ENCODE peak calls at places on chromosomes 1 and 21, in eight cellular contexts. L is endodermal cell; U is breast epithelium; O is fibroblast of lung; R is upper lobe of left lung; Z is uterus; W is CD8-positive, alpha-beta T cell; K is HL-60. P is an unnamed sample.

GRCh38 chr1:228416217-228416971 is at the start of gene TRIM17:
- DNase-seq in L (peak), U (peak), O (peak), R (no peak), Z (no peak), W (no peak), K (no peak), P (no peak)

GRCh38 chr1:179137623-179138235 is 55.9 kb downstream of the TOR3A start:
- DNase-seq in L (no peak), U (no peak), O (no peak), R (no peak), Z (no peak), W (no peak), K (no peak), P (no peak)

GRCh38 chr1:119815361-119815760 is 4.1 kb upstream of the REG4 start:
- DNase-seq in L (no peak), U (no peak), O (peak), R (no peak), Z (no peak), W (no peak), K (no peak), P (no peak)

GRCh38 chr1:209899948-209900347 is 38.1 kb upstream of the SYT14 start:
- DNase-seq in L (peak), U (no peak), O (peak), R (no peak), Z (no peak), W (no peak), K (no peak), P (no peak)

GRCh38 chr21:29379517-29380054 is 80.9 kb downstream of the BACH1 start:
- DNase-seq in L (no peak), U (no peak), O (no peak), R (peak), Z (no peak), W (no peak), K (no peak), P (no peak)

GRCh38 chr21:46202592-46203202 is 18.4 kb upstream of the SPATC1L start:
- DNase-seq in L (no peak), U (no peak), O (no peak), R (no peak), Z (no peak), W (no peak), K (no peak), P (no peak)

GRCh38 chr1:37667023-37667769 is 25.1 kb upstream of the CDCA8 start:
- DNase-seq in L (no peak), U (no peak), O (no peak), R (no peak), Z (peak), W (no peak), K (no peak), P (no peak)

GRCh38 chr1:87478231-87478630 is 149.6 kb downstream of the LMO4 start:
- DNase-seq in L (peak), U (no peak), O (peak), R (no peak), Z (no peak), W (no peak), K (no peak), P (no peak)

GRCh38 chr1:24202556-24202955 is 15.5 kb upstream of the IFNLR1 start:
- DNase-seq in L (no peak), U (no peak), O (no peak), R (no peak), Z (no peak), W (no peak), K (no peak), P (no peak)

GRCh38 chr1:70438529-70438928 is 27.5 kb downstream of the CTH start:
- DNase-seq in L (no peak), U (no peak), O (no peak), R (no peak), Z (no peak), W (no peak), K (no peak), P (no peak)

GRCh38 chr1:214882621-214883020 is 199.9 kb upstream of the KCNK2 start:
- DNase-seq in L (no peak), U (no peak), O (no peak), R (no peak), Z (no peak), W (no peak), K (no peak), P (no peak)

GRCh38 chr1:195763907-195764183 is 844.4 kb downstream of the KCNT2 start:
- DNase-seq in L (no peak), U (no peak), O (no peak), R (no peak), Z (no peak), W (no peak), K (no peak), P (no peak)

GRCh38 chr21:38659936-38660332 is 145.8 kb upstream of the ETS2 start:
- DNase-seq in L (no peak), U (no peak), O (no peak), R (no peak), Z (no peak), W (no peak), K (no peak), P (no peak)

DNA sequence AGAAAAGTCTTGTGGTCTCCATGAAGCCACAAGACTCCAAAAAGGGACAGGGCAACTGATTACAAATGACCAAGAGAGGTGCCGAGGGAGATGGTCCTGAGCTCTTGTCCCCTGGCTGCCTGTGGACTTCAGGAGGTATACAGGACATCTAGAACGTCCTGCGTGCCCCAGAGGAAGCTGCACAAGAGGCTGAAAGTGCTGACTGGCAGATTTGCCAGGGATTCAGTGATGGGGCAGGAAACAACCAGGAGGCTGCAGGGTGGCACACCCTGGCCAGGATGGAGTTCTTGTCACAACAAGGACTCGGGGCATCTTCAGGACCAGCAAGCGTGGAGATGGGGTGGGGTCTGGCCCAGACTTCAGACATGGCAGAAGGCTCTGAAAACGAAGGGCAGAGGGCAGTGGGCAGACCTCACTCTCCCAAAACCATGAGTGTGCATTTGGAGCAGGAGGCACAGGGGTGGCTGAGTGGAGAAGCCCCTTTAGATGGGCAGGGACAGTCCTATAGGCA is 13.4 kb upstream of the PKP1 start:
- DNase-seq in L (peak), U (no peak), O (no peak), R (no peak), Z (no peak), W (no peak), K (no peak), P (no peak)
- H3K4me3 ChIP-seq in L (no peak), U (no peak), O (no peak), R (no peak), Z (no peak), W (no peak), K (no peak), P (no peak)

GRCh38 chr1:15939181-15940109 is 36.5 kb downstream of the ZBTB17 start:
- DNase-seq in L (peak), U (no peak), O (peak), R (no peak), Z (no peak), W (no peak), K (no peak), P (no peak)
- H3K27ac ChIP-seq in L (no peak), U (peak), O (peak), R (peak), Z (peak), W (no peak), K (no peak), P (peak)

GRCh38 chr1:41513388-41513745 is 28.9 kb upstream of the EDN2 start:
- DNase-seq in L (peak), U (no peak), O (no peak), R (no peak), Z (no peak), W (no peak), K (no peak), P (no peak)
- TF ChIP-seq CTCF in L (peak), U (no peak), O (peak), R (no peak), Z (no peak), W (no peak), K (peak), P (peak)

GRCh38 chr21:44903689-44904088 is 17.0 kb downstream of the ITGB2 start:
- DNase-seq in L (no peak), U (no peak), O (no peak), R (no peak), Z (no peak), W (no peak), K (no peak), P (no peak)

GRCh38 chr21:44903054-44903685 is 17.5 kb downstream of the ITGB2 start:
- DNase-seq in L (no peak), U (no peak), O (no peak), R (no peak), Z (no peak), W (no peak), K (no peak), P (no peak)

GRCh38 chr21:44900559-44901251 is 20.0 kb downstream of the ITGB2 start:
- DNase-seq in L (no peak), U (no peak), O (no peak), R (no peak), Z (no peak), W (no peak), K (no peak), P (no peak)

GRCh38 chr21:44901391-44902074 is 19.2 kb downstream of the ITGB2 start:
- DNase-seq in L (no peak), U (no peak), O (no peak), R (no peak), Z (no peak), W (no peak), K (no peak), P (no peak)

GRCh38 chr21:44902268-44903053 is 18.2 kb downstream of the ITGB2 start:
- DNase-seq in L (no peak), U (no peak), O (no peak), R (no peak), Z (no peak), W (no peak), K (no peak), P (no peak)
- H3K4me3 ChIP-seq in L (no peak), U (no peak), O (no peak), R (no peak), Z (no peak), W (no peak), K (no peak), P (no peak)

GRCh38 chr1:167555971-167556714 is 2.6 kb upstream of the CREG1 start:
- DNase-seq in L (peak), U (peak), O (peak), R (peak), Z (peak), W (peak), K (peak), P (peak)
- H3K27ac ChIP-seq in L (no peak), U (no peak), O (no peak), R (no peak), Z (no peak), W (no peak), K (no peak), P (peak)

GRCh38 chr1:223531742-223532341 is 133.7 kb downstream of the CAPN8 start:
- DNase-seq in L (peak), U (no peak), O (peak), R (peak), Z (no peak), W (peak), K (no peak), P (no peak)
- TF ChIP-seq CTCF in L (peak), U (peak), O (peak), R (peak), Z (no peak), W (peak), K (peak), P (peak)

GRCh38 chr1:44416408-44416807 is 11.4 kb downstream of the RNF220 start:
- DNase-seq in L (no peak), U (no peak), O (no peak), R (no peak), Z (no peak), W (no peak), K (no peak), P (no peak)

GRCh38 chr1:44420535-44420934 is 15.5 kb downstream of the RNF220 start:
- DNase-seq in L (no peak), U (no peak), O (no peak), R (no peak), Z (no peak), W (no peak), K (no peak), P (no peak)

GRCh38 chr1:44418022-44418673 is 13.1 kb downstream of the RNF220 start:
- DNase-seq in L (peak), U (no peak), O (no peak), R (no peak), Z (no peak), W (no peak), K (no peak), P (no peak)

GRCh38 chr1:44413740-44414139 is 8.7 kb downstream of the RNF220 start:
- DNase-seq in L (no peak), U (no peak), O (no peak), R (no peak), Z (no peak), W (no peak), K (no peak), P (no peak)

GRCh38 chr1:44417351-44418021 is 12.4 kb downstream of the RNF220 start:
- DNase-seq in L (peak), U (no peak), O (peak), R (peak), Z (no peak), W (no peak), K (no peak), P (no peak)
- H3K4me3 ChIP-seq in L (peak), U (peak), O (no peak), R (peak), Z (no peak), W (no peak), K (no peak), P (peak)

P was measured in esophagus squamous epithelium.